ENCODE peak calls at places on chromosomes 2 and 18, in seven cellular contexts. U is stimulated activated CD4-positive, alpha-beta T cell treated with anti-CD3 and anti-CD28 coated beads, Interleukin-2, amount 100 ng/mL, for 24 hours; B is B cell; C is KBM-7; R is foreskin fibroblast; T is upper lobe of left lung; J is head of caudate nucleus. D is an unnamed sample.
A peak's percentile ranks its signal among the peaks of the same experiment; 100 is the strongest.

GRCh38 chr2:241125626-241126025 is 23.5 kb upstream of the MTERF4 start:
- DNase-seq in R (no peak), C (no peak), U (no peak), T (no peak), B (no peak), J (no peak), D (no peak)

GRCh38 chr2:188600536-188601210 is 309.0 kb downstream of the GULP1 start:
- DNase-seq in B (no peak), R (peak; percentile 46), C (no peak), T (no peak), J (no peak), U (no peak), D (no peak)

GRCh38 chr2:120250640-120251039 is 2.0 kb upstream of the RALB start:
- DNase-seq in C (no peak), B (no peak), R (no peak), T (no peak), J (no peak), U (no peak), D (no peak)

GRCh38 chr2:219001100-219001576 is 7.9 kb upstream of the CRYBA2 start:
- DNase-seq in C (no peak), R (no peak), U (no peak), J (no peak), B (no peak), T (no peak), D (no peak)

GRCh38 chr2:224069172-224069571 is 30.1 kb upstream of the SERPINE2 start:
- DNase-seq in C (no peak), J (no peak), B (no peak), T (no peak), U (no peak), R (no peak), D (no peak)

GRCh38 chr18:54162431-54162830 is 62.0 kb downstream of the MBD2 start:
- DNase-seq in C (no peak), R (peak; percentile 54), B (no peak), J (no peak), U (no peak), T (no peak), D (peak; percentile 50)

GRCh38 chr18:22466608-22467390 is 49.1 kb upstream of the CTAGE1 start:
- DNase-seq in B (no peak), T (no peak), C (no peak), U (no peak), R (peak; percentile 60), J (no peak), D (peak; percentile 55)

GRCh38 chr2:204086167-204086566 is 149.6 kb downstream of the ICOS start:
- DNase-seq in C (no peak), B (no peak), T (no peak), R (no peak), U (no peak), J (no peak), D (no peak)

GRCh38 chr18:3451166-3451988 is 1.4 kb downstream of the TGIF1 start:
- DNase-seq in R (peak; percentile 89), B (peak; percentile 87), J (peak; percentile 86), C (peak; percentile 86), T (peak; percentile 98), U (peak; percentile 91), D (no peak)

GRCh38 chr2:236769981-236770671 is 200.5 kb downstream of the ACKR3 start:
- DNase-seq in B (no peak), C (no peak), U (no peak), T (no peak), R (peak; percentile 79), J (no peak), D (peak; percentile 100)

D was measured in HS-5.